ENCODE peak calls at places on chromosomes 7 and 10, in seven cellular contexts. E is sigmoid colon, T is body of pancreas, H is erythroblast, D is A549, F is HCT116, U is uterus. B is an unnamed sample.

GRCh38 chr7:26865094-26865388 is 651 bp upstream of the SKAP2 start:
- DNase-seq in F (no peak), H (no peak), T (no peak), E (peak; percentile 86), D (peak; percentile 74), U (no peak), B (peak; percentile 59)

GRCh38 chr10:100687143-100687953 is 58.0 kb upstream of the PAX2 start:
- DNase-seq in H (no peak), E (no peak), D (no peak), F (no peak), T (no peak), U (no peak), B (no peak)

GRCh38 chr10:129764011-129764900 is 199.8 kb downstream of the EBF3 start:
- DNase-seq in H (no peak), T (peak; percentile 8), D (no peak), U (peak; percentile 7), F (no peak), E (peak; percentile 57), B (no peak)

GRCh38 chr7:83053965-83054364 is 108.7 kb downstream of the PCLO start:
- DNase-seq in U (no peak), E (no peak), H (no peak), F (no peak), D (no peak), T (no peak), B (no peak)

GRCh38 chr7:130901209-130901783 is 167.3 kb upstream of the KLF14 start:
- DNase-seq in E (peak; percentile 84), U (peak; percentile 87), T (peak; percentile 53), F (peak; percentile 96), D (peak; percentile 74), H (no peak), B (no peak)

GRCh38 chr10:104707602-104708160 is 66.6 kb downstream of the SORCS3 start:
- DNase-seq in E (no peak), T (no peak), D (no peak), U (no peak), F (no peak), H (no peak), B (no peak)

GRCh38 chr10:132458595-132459251 is 61.7 kb downstream of the PWWP2B start:
- DNase-seq in H (peak; percentile 25), D (peak; percentile 61), T (peak; percentile 67), U (peak; percentile 62), F (no peak), E (no peak), B (no peak)

GRCh38 chr7:114574384-114574783 is 159.8 kb downstream of the FOXP2 start:
- DNase-seq in D (no peak), H (no peak), F (no peak), T (peak; percentile 16), E (no peak), U (no peak), B (no peak)

GRCh38 chr7:157703131-157703530 is 366.3 kb downstream of the DNAJB6 start:
- DNase-seq in F (no peak), E (peak; percentile 40), T (no peak), U (peak; percentile 1), D (no peak), H (no peak), B (no peak)

GRCh38 chr7:19522486-19522885 is 186.4 kb downstream of the POLR1F start:
- DNase-seq in E (no peak), D (no peak), F (no peak), H (no peak), T (no peak), U (no peak), B (peak; percentile 19)

GRCh38 chr10:118958984-118959916 is 70.3 kb upstream of the NANOS1 start:
- DNase-seq in E (peak; percentile 85), T (peak; percentile 50), H (peak; percentile 38), D (peak; percentile 61), U (peak; percentile 37), F (no peak), B (peak; percentile 80)

GRCh38 chr7:91784469-91784868 is 96.0 kb downstream of the MTERF1 start:
- DNase-seq in U (no peak), D (peak; percentile 26), H (no peak), F (peak; percentile 34), T (no peak), E (no peak), B (peak; percentile 12)

GRCh38 chr10:24762966-24763623 is 39.4 kb upstream of the ARHGAP21 start:
- DNase-seq in T (no peak), D (peak; percentile 23), F (no peak), H (no peak), E (no peak), U (no peak), B (peak; percentile 39)

GRCh38 chr7:74183653-74184450 is 9.7 kb downstream of the EIF4H start:
- DNase-seq in T (no peak), F (no peak), D (peak; percentile 41), H (peak; percentile 27), E (no peak), U (no peak), B (no peak)

GRCh38 chr10:18136056-18136916 is 3.9 kb upstream of the CACNB2 start:
- DNase-seq in F (no peak), D (no peak), E (no peak), U (no peak), H (no peak), T (no peak), B (no peak)

GRCh38 chr7:7254319-7254718 is 72.0 kb downstream of the C1GALT1 start:
- DNase-seq in F (no peak), U (no peak), H (no peak), E (no peak), D (no peak), T (no peak), B (no peak)

GRCh38 chr7:102417105-102417504 is 16.3 kb upstream of the ORAI2 start:
- DNase-seq in D (no peak), F (no peak), H (no peak), E (no peak), T (no peak), U (no peak), B (no peak)

GRCh38 chr10:55631071-55631654 is 729.9 kb downstream of the ZWINT start:
- DNase-seq in H (peak; percentile 24), E (no peak), U (no peak), D (peak; percentile 38), F (no peak), T (peak; percentile 70), B (peak; percentile 63)

GRCh38 chr10:86049442-86049841 is 317.2 kb downstream of the GRID1 start:
- DNase-seq in E (no peak), D (no peak), U (no peak), T (no peak), H (no peak), F (no peak), B (no peak)

GRCh38 chr7:120181499-120181898 is 91.5 kb upstream of the KCND2 start:
- DNase-seq in H (no peak), D (no peak), U (no peak), F (no peak), E (no peak), T (no peak), B (no peak)

GRCh38 chr7:129163875-129164544 is 19.5 kb downstream of the TSPAN33 start:
- DNase-seq in E (no peak), U (no peak), D (peak; percentile 62), F (peak; percentile 36), H (peak; percentile 49), T (no peak), B (no peak)

GRCh38 chr7:129169705-129170319 is 18.6 kb upstream of the SMO start:
- DNase-seq in T (no peak), H (no peak), F (no peak), U (no peak), D (no peak), E (no peak), B (no peak)

GRCh38 chr7:129169171-129169643 is 19.2 kb upstream of the SMO start:
- DNase-seq in D (no peak), U (no peak), T (peak; percentile 28), F (no peak), E (peak; percentile 77), H (peak; percentile 37), B (no peak)

GRCh38 chr7:129168219-129168991 is 20.0 kb upstream of the SMO start:
- DNase-seq in F (no peak), T (no peak), D (no peak), E (no peak), H (no peak), U (no peak), B (no peak)

GRCh38 chr7:129166745-129167144 is 21.7 kb upstream of the SMO start:
- DNase-seq in D (no peak), H (no peak), E (no peak), F (no peak), T (no peak), U (no peak), B (no peak)
- TF ChIP-seq POLR2A in D (no peak), H (no peak), E (no peak), F (no peak), T (no peak), U (no peak), B (no peak)

DNA sequence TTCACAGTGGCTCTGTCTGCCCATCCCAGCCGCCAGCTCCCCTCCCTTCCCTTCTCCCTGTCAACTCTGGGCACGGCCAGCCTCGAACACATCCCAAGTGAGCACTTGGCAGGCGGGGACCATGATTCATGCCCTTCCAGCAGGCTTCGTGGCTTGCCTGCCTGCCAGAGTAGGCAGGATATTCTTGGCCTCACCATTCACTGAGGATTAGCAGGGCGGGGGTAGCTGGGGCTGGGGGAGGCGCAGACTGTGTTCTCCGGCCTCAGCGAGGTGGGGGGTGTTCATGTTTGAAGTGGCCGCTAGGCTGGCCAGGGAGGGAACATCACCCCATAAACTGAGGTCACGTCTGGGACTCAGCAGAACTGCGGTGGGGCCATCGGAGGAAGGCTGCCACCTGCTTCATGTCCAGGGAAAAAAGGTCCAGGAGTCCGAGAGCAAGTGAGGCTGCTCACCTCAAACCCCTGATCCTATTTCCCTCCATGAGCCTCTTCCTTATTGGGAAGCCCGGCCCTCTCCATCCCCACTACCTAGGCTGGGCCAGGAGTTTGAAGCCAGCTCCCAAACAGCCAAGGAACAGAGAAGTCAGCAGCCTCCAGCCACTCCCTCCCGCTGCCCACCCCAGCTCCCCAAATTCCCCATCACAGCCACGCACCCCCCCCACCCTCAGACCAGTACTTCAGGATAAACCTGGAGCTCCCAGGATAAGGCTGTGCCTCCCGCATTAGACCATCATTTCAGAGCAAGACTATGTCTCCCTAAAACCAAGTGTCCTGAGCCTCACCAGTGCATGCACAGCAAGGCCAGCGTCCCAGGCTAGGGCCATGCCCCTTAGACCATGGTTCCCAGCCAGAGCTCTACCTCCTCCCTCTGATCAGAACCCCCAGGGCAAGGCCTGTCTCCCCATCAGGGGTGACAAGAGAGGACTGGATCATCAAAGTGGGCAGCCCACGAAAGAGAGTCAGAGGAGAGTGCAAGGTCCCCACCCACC is 42.8 kb upstream of the RABGEF1 start:
- DNase-seq in U (peak; percentile 36), F (no peak), D (no peak), T (no peak), E (peak; percentile 82), H (no peak), B (peak; percentile 65)
- TF ChIP-seq POLR2A in U (no peak), F (no peak), D (no peak), T (no peak), E (no peak), H (no peak), B (no peak)

DNA sequence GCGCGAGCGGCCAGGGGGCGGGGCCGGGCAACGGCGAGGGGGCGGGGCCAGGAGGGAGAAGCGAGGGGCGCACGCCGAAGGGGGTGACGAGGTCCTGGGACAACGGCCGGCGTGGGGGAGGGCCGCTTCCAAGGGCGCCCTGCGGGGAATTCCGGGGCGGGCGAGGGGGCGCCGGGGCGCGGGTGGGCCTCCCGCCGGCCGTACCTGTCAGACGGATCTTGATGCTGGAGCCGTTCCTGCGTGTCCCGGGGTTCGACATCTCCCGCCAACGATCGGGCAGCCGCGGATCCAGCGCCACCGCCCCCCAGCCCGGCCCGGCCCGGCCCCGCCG is 421 bp downstream of the SMURF1 start:
- DNase-seq in D (no peak), H (no peak), E (no peak), T (no peak), U (no peak), F (no peak), B (peak; percentile 75)
- TF ChIP-seq POLR2A in D (no peak), H (no peak), E (no peak), T (no peak), U (no peak), F (no peak), B (peak; percentile 27)

GRCh38 chr7:77696643-77697534 is 630 bp downstream of the RSBN1L start:
- DNase-seq in D (peak; percentile 34), H (peak; percentile 71), E (peak; percentile 80), F (no peak), U (peak; percentile 49), T (peak; percentile 63), B (no peak)
- TF ChIP-seq POLR2A in D (no peak), H (peak; percentile 75), E (peak; percentile 39), F (no peak), U (peak; percentile 51), T (no peak), B (peak; percentile 32)